ENCODE peak calls at places on chromosome 20, in seven cellular contexts. One of them, this sample, is unnamed.

GRCh38 chr20:13262701-13263335 is 41.7 kb downstream of the ISM1 start:
- DNase-seq in M059J: peak; percentile 50
- DNase-seq in neural crest cell: no peak
- DNase-seq in activated CD8-positive, alpha-beta T cell treated with anti-CD3 and anti-CD28 coated beads for 36 hours: no peak
- DNase-seq in mesothelial cell of epicardium: no peak
- DNase-seq in activated T-helper 1 cell treated with Interleukin-2 at 50 U/mL for 16 hours: no peak
- DNase-seq in stimulated activated CD4-positive, alpha-beta T cell treated with anti-CD3 and anti-CD28 coated beads, Interleukin-2, amount 100 ng/mL, for 48 hours: no peak
- DNase-seq in this sample: no peak

GRCh38 chr20:25136643-25137559 is 55.0 kb upstream of the VSX1 start:
- DNase-seq in mesothelial cell of epicardium: no peak
- DNase-seq in activated T-helper 1 cell treated with Interleukin-2 at 50 U/mL for 16 hours: no peak
- DNase-seq in neural crest cell: no peak
- DNase-seq in stimulated activated CD4-positive, alpha-beta T cell treated with anti-CD3 and anti-CD28 coated beads, Interleukin-2, amount 100 ng/mL, for 48 hours: no peak
- DNase-seq in M059J: peak; percentile 99
- DNase-seq in activated CD8-positive, alpha-beta T cell treated with anti-CD3 and anti-CD28 coated beads for 36 hours: no peak
- DNase-seq in this sample: no peak

GRCh38 chr20:63920226-63920625 is 25.3 kb downstream of the DNAJC5 start:
- DNase-seq in mesothelial cell of epicardium: no peak
- DNase-seq in neural crest cell: no peak
- DNase-seq in activated T-helper 1 cell treated with Interleukin-2 at 50 U/mL for 16 hours: no peak
- DNase-seq in activated CD8-positive, alpha-beta T cell treated with anti-CD3 and anti-CD28 coated beads for 36 hours: no peak
- DNase-seq in M059J: no peak
- DNase-seq in stimulated activated CD4-positive, alpha-beta T cell treated with anti-CD3 and anti-CD28 coated beads, Interleukin-2, amount 100 ng/mL, for 48 hours: no peak
- DNase-seq in this sample: no peak

GRCh38 chr20:36391456-36391855 is 85.3 kb downstream of the DLGAP4 start:
- DNase-seq in activated CD8-positive, alpha-beta T cell treated with anti-CD3 and anti-CD28 coated beads for 36 hours: no peak
- DNase-seq in mesothelial cell of epicardium: no peak
- DNase-seq in neural crest cell: no peak
- DNase-seq in activated T-helper 1 cell treated with Interleukin-2 at 50 U/mL for 16 hours: no peak
- DNase-seq in stimulated activated CD4-positive, alpha-beta T cell treated with anti-CD3 and anti-CD28 coated beads, Interleukin-2, amount 100 ng/mL, for 48 hours: no peak
- DNase-seq in M059J: peak; percentile 62
- DNase-seq in this sample: no peak

GRCh38 chr20:43916073-43916874 is 1.6 kb downstream of the TOX2 start:
- DNase-seq in M059J: peak; percentile 37
- DNase-seq in stimulated activated CD4-positive, alpha-beta T cell treated with anti-CD3 and anti-CD28 coated beads, Interleukin-2, amount 100 ng/mL, for 48 hours: no peak
- DNase-seq in activated T-helper 1 cell treated with Interleukin-2 at 50 U/mL for 16 hours: no peak
- DNase-seq in activated CD8-positive, alpha-beta T cell treated with anti-CD3 and anti-CD28 coated beads for 36 hours: peak; percentile 53
- DNase-seq in neural crest cell: no peak
- DNase-seq in mesothelial cell of epicardium: no peak
- DNase-seq in this sample: peak; percentile 19

GRCh38 chr20:11766961-11767360 is 150.7 kb upstream of the BTBD3 start:
- DNase-seq in stimulated activated CD4-positive, alpha-beta T cell treated with anti-CD3 and anti-CD28 coated beads, Interleukin-2, amount 100 ng/mL, for 48 hours: no peak
- DNase-seq in M059J: peak; percentile 84
- DNase-seq in mesothelial cell of epicardium: no peak
- DNase-seq in activated CD8-positive, alpha-beta T cell treated with anti-CD3 and anti-CD28 coated beads for 36 hours: no peak
- DNase-seq in activated T-helper 1 cell treated with Interleukin-2 at 50 U/mL for 16 hours: no peak
- DNase-seq in neural crest cell: no peak
- DNase-seq in this sample: no peak

GRCh38 chr20:24772667-24773066 is 176.4 kb upstream of the CST7 start:
- DNase-seq in activated CD8-positive, alpha-beta T cell treated with anti-CD3 and anti-CD28 coated beads for 36 hours: no peak
- DNase-seq in mesothelial cell of epicardium: peak; percentile 20
- DNase-seq in M059J: no peak
- DNase-seq in activated T-helper 1 cell treated with Interleukin-2 at 50 U/mL for 16 hours: no peak
- DNase-seq in neural crest cell: no peak
- DNase-seq in stimulated activated CD4-positive, alpha-beta T cell treated with anti-CD3 and anti-CD28 coated beads, Interleukin-2, amount 100 ng/mL, for 48 hours: no peak
- DNase-seq in this sample: no peak

GRCh38 chr20:12201289-12201991 is 283.7 kb downstream of the BTBD3 start:
- DNase-seq in mesothelial cell of epicardium: no peak
- DNase-seq in M059J: peak; percentile 71
- DNase-seq in neural crest cell: no peak
- DNase-seq in stimulated activated CD4-positive, alpha-beta T cell treated with anti-CD3 and anti-CD28 coated beads, Interleukin-2, amount 100 ng/mL, for 48 hours: no peak
- DNase-seq in activated CD8-positive, alpha-beta T cell treated with anti-CD3 and anti-CD28 coated beads for 36 hours: no peak
- DNase-seq in activated T-helper 1 cell treated with Interleukin-2 at 50 U/mL for 16 hours: no peak
- DNase-seq in this sample: no peak

GRCh38 chr20:38604873-38605303 is 3.3 kb downstream of the ARHGAP40 start:
- DNase-seq in activated CD8-positive, alpha-beta T cell treated with anti-CD3 and anti-CD28 coated beads for 36 hours: no peak
- DNase-seq in M059J: peak; percentile 99
- DNase-seq in neural crest cell: no peak
- DNase-seq in activated T-helper 1 cell treated with Interleukin-2 at 50 U/mL for 16 hours: no peak
- DNase-seq in stimulated activated CD4-positive, alpha-beta T cell treated with anti-CD3 and anti-CD28 coated beads, Interleukin-2, amount 100 ng/mL, for 48 hours: no peak
- DNase-seq in mesothelial cell of epicardium: no peak
- DNase-seq in this sample: no peak

GRCh38 chr20:37948956-37949355 is 46.0 kb downstream of the VSTM2L start:
- DNase-seq in mesothelial cell of epicardium: no peak
- DNase-seq in activated CD8-positive, alpha-beta T cell treated with anti-CD3 and anti-CD28 coated beads for 36 hours: no peak
- DNase-seq in activated T-helper 1 cell treated with Interleukin-2 at 50 U/mL for 16 hours: no peak
- DNase-seq in stimulated activated CD4-positive, alpha-beta T cell treated with anti-CD3 and anti-CD28 coated beads, Interleukin-2, amount 100 ng/mL, for 48 hours: no peak
- DNase-seq in M059J: no peak
- DNase-seq in neural crest cell: no peak
- DNase-seq in this sample: no peak

GRCh38 chr20:1467082-1467354 is 369 bp upstream of the NSFL1C start:
- DNase-seq in neural crest cell: no peak
- DNase-seq in activated CD8-positive, alpha-beta T cell treated with anti-CD3 and anti-CD28 coated beads for 36 hours: no peak
- DNase-seq in mesothelial cell of epicardium: no peak
- DNase-seq in M059J: no peak
- DNase-seq in activated T-helper 1 cell treated with Interleukin-2 at 50 U/mL for 16 hours: no peak
- DNase-seq in stimulated activated CD4-positive, alpha-beta T cell treated with anti-CD3 and anti-CD28 coated beads, Interleukin-2, amount 100 ng/mL, for 48 hours: no peak
- DNase-seq in this sample: no peak

GRCh38 chr20:42567409-42567808 is 622.3 kb downstream of the PTPRT start:
- DNase-seq in stimulated activated CD4-positive, alpha-beta T cell treated with anti-CD3 and anti-CD28 coated beads, Interleukin-2, amount 100 ng/mL, for 48 hours: no peak
- DNase-seq in activated CD8-positive, alpha-beta T cell treated with anti-CD3 and anti-CD28 coated beads for 36 hours: no peak
- DNase-seq in neural crest cell: no peak
- DNase-seq in mesothelial cell of epicardium: no peak
- DNase-seq in activated T-helper 1 cell treated with Interleukin-2 at 50 U/mL for 16 hours: no peak
- DNase-seq in M059J: peak; percentile 3
- DNase-seq in this sample: no peak

GRCh38 chr20:25254571-25254970 is 6.7 kb downstream of the PYGB start:
- DNase-seq in stimulated activated CD4-positive, alpha-beta T cell treated with anti-CD3 and anti-CD28 coated beads, Interleukin-2, amount 100 ng/mL, for 48 hours: no peak
- DNase-seq in neural crest cell: no peak
- DNase-seq in activated T-helper 1 cell treated with Interleukin-2 at 50 U/mL for 16 hours: no peak
- DNase-seq in M059J: no peak
- DNase-seq in mesothelial cell of epicardium: no peak
- DNase-seq in activated CD8-positive, alpha-beta T cell treated with anti-CD3 and anti-CD28 coated beads for 36 hours: no peak
- DNase-seq in this sample: peak; percentile 60

GRCh38 chr20:58645277-58645968 is 5.7 kb upstream of the STX16 start:
- DNase-seq in neural crest cell: no peak
- DNase-seq in stimulated activated CD4-positive, alpha-beta T cell treated with anti-CD3 and anti-CD28 coated beads, Interleukin-2, amount 100 ng/mL, for 48 hours: no peak
- DNase-seq in activated T-helper 1 cell treated with Interleukin-2 at 50 U/mL for 16 hours: no peak
- DNase-seq in activated CD8-positive, alpha-beta T cell treated with anti-CD3 and anti-CD28 coated beads for 36 hours: no peak
- DNase-seq in M059J: peak; percentile 98
- DNase-seq in mesothelial cell of epicardium: peak; percentile 7
- DNase-seq in this sample: no peak

GRCh38 chr20:33820362-33820761 is 9.2 kb downstream of the CHMP4B start:
- DNase-seq in stimulated activated CD4-positive, alpha-beta T cell treated with anti-CD3 and anti-CD28 coated beads, Interleukin-2, amount 100 ng/mL, for 48 hours: no peak
- DNase-seq in M059J: no peak
- DNase-seq in mesothelial cell of epicardium: no peak
- DNase-seq in activated T-helper 1 cell treated with Interleukin-2 at 50 U/mL for 16 hours: no peak
- DNase-seq in activated CD8-positive, alpha-beta T cell treated with anti-CD3 and anti-CD28 coated beads for 36 hours: no peak
- DNase-seq in neural crest cell: no peak
- DNase-seq in this sample: no peak

GRCh38 chr20:44969320-44969879 is 3.1 kb downstream of the STK4 start:
- DNase-seq in mesothelial cell of epicardium: no peak
- DNase-seq in M059J: no peak
- DNase-seq in activated T-helper 1 cell treated with Interleukin-2 at 50 U/mL for 16 hours: no peak
- DNase-seq in neural crest cell: no peak
- DNase-seq in activated CD8-positive, alpha-beta T cell treated with anti-CD3 and anti-CD28 coated beads for 36 hours: peak; percentile 48
- DNase-seq in stimulated activated CD4-positive, alpha-beta T cell treated with anti-CD3 and anti-CD28 coated beads, Interleukin-2, amount 100 ng/mL, for 48 hours: no peak
- DNase-seq in this sample: no peak

GRCh38 chr20:60220655-60221054 is 262.4 kb downstream of the CDH26 start:
- DNase-seq in neural crest cell: no peak
- DNase-seq in mesothelial cell of epicardium: no peak
- DNase-seq in activated T-helper 1 cell treated with Interleukin-2 at 50 U/mL for 16 hours: no peak
- DNase-seq in activated CD8-positive, alpha-beta T cell treated with anti-CD3 and anti-CD28 coated beads for 36 hours: no peak
- DNase-seq in stimulated activated CD4-positive, alpha-beta T cell treated with anti-CD3 and anti-CD28 coated beads, Interleukin-2, amount 100 ng/mL, for 48 hours: no peak
- DNase-seq in M059J: no peak
- DNase-seq in this sample: no peak

GRCh38 chr20:31894980-31895675 is 24.7 kb downstream of the TTLL9 start:
- DNase-seq in stimulated activated CD4-positive, alpha-beta T cell treated with anti-CD3 and anti-CD28 coated beads, Interleukin-2, amount 100 ng/mL, for 48 hours: no peak
- DNase-seq in neural crest cell: no peak
- DNase-seq in activated CD8-positive, alpha-beta T cell treated with anti-CD3 and anti-CD28 coated beads for 36 hours: peak; percentile 26
- DNase-seq in M059J: peak; percentile 75
- DNase-seq in activated T-helper 1 cell treated with Interleukin-2 at 50 U/mL for 16 hours: no peak
- DNase-seq in mesothelial cell of epicardium: no peak
- DNase-seq in this sample: no peak

GRCh38 chr20:62214067-62214466 is 6.0 kb downstream of the HRH3 start:
- DNase-seq in M059J: no peak
- DNase-seq in activated T-helper 1 cell treated with Interleukin-2 at 50 U/mL for 16 hours: no peak
- DNase-seq in activated CD8-positive, alpha-beta T cell treated with anti-CD3 and anti-CD28 coated beads for 36 hours: no peak
- DNase-seq in mesothelial cell of epicardium: no peak
- DNase-seq in neural crest cell: no peak
- DNase-seq in stimulated activated CD4-positive, alpha-beta T cell treated with anti-CD3 and anti-CD28 coated beads, Interleukin-2, amount 100 ng/mL, for 48 hours: no peak
- DNase-seq in this sample: no peak

GRCh38 chr20:61876931-61877330 is 188.8 kb downstream of the TAF4 start:
- DNase-seq in activated CD8-positive, alpha-beta T cell treated with anti-CD3 and anti-CD28 coated beads for 36 hours: no peak
- DNase-seq in M059J: no peak
- DNase-seq in mesothelial cell of epicardium: no peak
- DNase-seq in stimulated activated CD4-positive, alpha-beta T cell treated with anti-CD3 and anti-CD28 coated beads, Interleukin-2, amount 100 ng/mL, for 48 hours: no peak
- DNase-seq in neural crest cell: no peak
- DNase-seq in activated T-helper 1 cell treated with Interleukin-2 at 50 U/mL for 16 hours: no peak
- DNase-seq in this sample: no peak

GRCh38 chr20:47557791-47558190 is 56.1 kb downstream of the NCOA3 start:
- DNase-seq in activated CD8-positive, alpha-beta T cell treated with anti-CD3 and anti-CD28 coated beads for 36 hours: no peak
- DNase-seq in activated T-helper 1 cell treated with Interleukin-2 at 50 U/mL for 16 hours: no peak
- DNase-seq in stimulated activated CD4-positive, alpha-beta T cell treated with anti-CD3 and anti-CD28 coated beads, Interleukin-2, amount 100 ng/mL, for 48 hours: no peak
- DNase-seq in neural crest cell: no peak
- DNase-seq in mesothelial cell of epicardium: no peak
- DNase-seq in M059J: no peak
- DNase-seq in this sample: no peak

This sample was measured in BE2C.